ENCODE peak calls at places on chromosomes 5 and 9, in five cellular contexts. B is skeletal muscle cell; W is activated T-cell treated with anti-CD3 and anti-CD28 coated beads, Interleukin-2, amount 50 U/mL, for 24 hours; D is D721Med; U is RWPE1. F is an unnamed sample.

GRCh38 chr5:144125163-144125726 is 45.2 kb downstream of the YIPF5 start:
- DNase-seq in B (peak), U (no peak), D (no peak), W (no peak), F (no peak)

GRCh38 chr9:129692534-129692933 is 27.1 kb downstream of the PRRX2 start:
- DNase-seq in D (no peak), W (no peak), U (no peak), B (no peak), F (no peak)

GRCh38 chr5:43040287-43041098 is at the start of gene ANXA2R:
- DNase-seq in D (no peak), W (peak), B (peak), U (peak), F (peak)

GRCh38 chr9:77846957-77847574 is 184.5 kb downstream of the GNAQ start:
- DNase-seq in U (no peak), D (no peak), B (no peak), W (no peak), F (no peak)

GRCh38 chr5:80591352-80591751 is 21.3 kb upstream of the ANKRD34B start:
- DNase-seq in W (no peak), D (no peak), B (no peak), U (no peak), F (no peak)

GRCh38 chr9:78666818-78667429 is 370.0 kb downstream of the PSAT1 start:
- DNase-seq in D (no peak), W (no peak), B (no peak), U (no peak), F (no peak)

GRCh38 chr5:66713998-66714397 is 117.8 kb downstream of the MAST4 start:
- DNase-seq in U (peak), B (no peak), W (no peak), D (no peak), F (no peak)

GRCh38 chr5:36240779-36241635 is 718 bp downstream of the NADK2 start:
- DNase-seq in W (no peak), U (peak), D (no peak), B (no peak), F (no peak)

GRCh38 chr9:97773091-97773490 is 76.0 kb upstream of the XPA start:
- DNase-seq in U (peak), D (no peak), W (no peak), B (no peak), F (no peak)

GRCh38 chr9:135815433-135816178 is 91.7 kb downstream of the CAMSAP1 start:
- DNase-seq in U (no peak), B (no peak), W (no peak), D (no peak), F (no peak)

GRCh38 chr9:100427366-100428263 is 672 bp downstream of the MSANTD3 start:
- DNase-seq in U (peak), W (peak), B (no peak), D (peak), F (peak)

GRCh38 chr9:114037961-114038723 is 40.0 kb downstream of the AMBP start:
- DNase-seq in D (peak), W (no peak), U (no peak), B (no peak), F (no peak)

GRCh38 chr5:100270323-100270771 is 264.8 kb upstream of the FAM174A start:
- DNase-seq in B (no peak), W (no peak), D (no peak), U (no peak), F (no peak)

GRCh38 chr5:102957141-102957540 is 162.8 kb downstream of the GIN1 start:
- DNase-seq in U (no peak), W (no peak), B (no peak), D (no peak), F (no peak)

GRCh38 chr9:120755827-120756434 is 37.3 kb downstream of the FBXW2 start:
- DNase-seq in D (no peak), W (peak), B (no peak), U (peak), F (peak)

GRCh38 chr5:43851741-43852140 is 248.8 kb downstream of the NNT start:
- DNase-seq in D (no peak), U (no peak), W (no peak), B (no peak), F (no peak)

GRCh38 chr9:138072161-138072842 is 194.7 kb downstream of the CACNA1B start:
- DNase-seq in W (no peak), B (no peak), U (no peak), D (peak), F (no peak)